ENCODE peak calls at places on chromosomes 16 and 17, in six cellular contexts. V is esophagus muscularis mucosa, A is stomach, T is tibial nerve, K is suprapubic skin, C is K562. O is an unnamed sample.

GRCh38 chr16:29148867-29149272 is 164.0 kb downstream of the LAT start:
- DNase-seq in V (no peak), A (peak), T (no peak), K (peak), C (no peak), O (peak)

GRCh38 chr17:69870751-69871199 is 204.2 kb upstream of the KCNJ16 start:
- DNase-seq in V (no peak), A (no peak), T (no peak), K (no peak), C (no peak), O (no peak)

GRCh38 chr17:1203111-1203966 is 23.6 kb upstream of the ABR start:
- DNase-seq in V (no peak), A (peak), T (peak), K (peak), C (peak), O (peak)

GRCh38 chr17:72515291-72516065 is 394.7 kb downstream of the SOX9 start:
- DNase-seq in V (no peak), A (peak), T (no peak), K (no peak), C (no peak), O (no peak)

GRCh38 chr16:4647661-4647965 is 23.0 kb downstream of the MGRN1 start:
- DNase-seq in V (no peak), A (no peak), T (no peak), K (no peak), C (no peak), O (no peak)

GRCh38 chr16:24776486-24777220 is 47.2 kb downstream of the TNRC6A start:
- DNase-seq in V (no peak), A (peak), T (no peak), K (no peak), C (no peak), O (peak)

GRCh38 chr16:5349661-5350060 is 252.1 kb upstream of the EEF2KMT start:
- DNase-seq in V (no peak), A (no peak), T (no peak), K (no peak), C (no peak), O (no peak)

GRCh38 chr16:21626659-21627277 is 25.6 kb downstream of the IGSF6 start:
- DNase-seq in V (no peak), A (no peak), T (no peak), K (peak), C (no peak), O (peak)

GRCh38 chr17:13862341-13862740 is 207.0 kb upstream of the COX10 start:
- DNase-seq in V (no peak), A (no peak), T (no peak), K (no peak), C (no peak), O (no peak)

GRCh38 chr17:7704601-7705268 is at the start of gene EFNB3:
- DNase-seq in V (no peak), A (no peak), T (no peak), K (no peak), C (peak), O (no peak)

GRCh38 chr17:41967141-41967920 is 736 bp downstream of the CNP start:
- DNase-seq in V (no peak), A (no peak), T (peak), K (peak), C (peak), O (peak)

GRCh38 chr16:72921620-72922019 is 126.3 kb downstream of the ZFHX3 start:
- DNase-seq in V (no peak), A (no peak), T (no peak), K (no peak), C (no peak), O (no peak)

GRCh38 chr16:1871974-1872635 is at the start of gene MEIOB:
- DNase-seq in V (no peak), A (no peak), T (no peak), K (peak), C (peak), O (peak)

GRCh38 chr16:27452569-27453475 is 50.8 kb downstream of the IL21R start:
- DNase-seq in V (no peak), A (no peak), T (no peak), K (no peak), C (no peak), O (no peak)

GRCh38 chr16:85888405-85889331 is 10.3 kb upstream of the IRF8 start:
- DNase-seq in V (no peak), A (no peak), T (no peak), K (no peak), C (no peak), O (no peak)
- TF ChIP-seq EP300 in V (no peak), A (no peak), T (peak), K (no peak), C (no peak), O (no peak)

GRCh38 chr16:87210949-87211348 is 106.2 kb downstream of the C16orf95 start:
- DNase-seq in V (no peak), A (no peak), T (no peak), K (no peak), C (no peak), O (no peak)
- TF ChIP-seq POLR2A in V (no peak), A (no peak), T (no peak), K (no peak), C (no peak), O (no peak)

DNA sequence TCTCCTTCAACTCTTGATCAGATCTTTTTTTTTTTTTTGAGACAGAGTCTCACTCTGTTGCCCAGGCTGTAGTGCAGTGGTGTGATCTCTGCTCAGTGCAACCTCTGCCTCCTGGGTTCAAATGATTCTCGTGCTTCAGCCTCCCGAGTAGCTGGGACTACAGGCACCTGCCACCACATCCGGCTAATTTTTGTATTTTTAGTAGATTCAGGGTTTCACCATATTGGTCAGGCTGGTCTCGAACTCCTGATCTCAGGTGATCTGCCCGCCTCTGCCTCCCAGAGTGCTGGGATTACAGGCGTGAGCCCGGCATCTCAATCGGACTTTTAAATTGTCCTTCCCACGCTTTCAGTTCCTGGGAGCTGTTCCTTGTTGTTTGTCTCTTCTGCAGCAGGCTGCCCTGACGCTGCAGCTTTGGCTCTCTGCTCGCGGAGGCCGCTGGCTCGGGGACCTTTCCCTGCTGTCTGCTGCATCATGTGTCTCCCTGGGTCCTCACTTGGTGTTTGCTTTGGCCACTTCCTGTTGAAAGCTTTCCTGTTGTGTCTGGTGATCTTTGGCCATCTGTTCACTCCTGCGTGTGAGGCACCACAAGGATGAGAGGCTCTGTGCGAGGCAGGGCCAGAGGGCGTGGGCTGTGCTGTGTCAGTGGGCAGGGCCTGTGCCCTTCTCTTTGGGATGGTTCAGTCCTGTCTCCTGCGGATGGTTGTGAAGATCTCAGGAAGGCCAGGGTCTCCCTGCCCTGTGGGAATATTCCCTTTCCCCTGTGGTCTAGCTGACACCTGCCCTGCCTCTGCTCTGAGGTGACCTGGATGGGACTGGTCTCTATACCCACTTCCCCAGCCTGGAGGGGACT is 18.4 kb upstream of the CAPN15 start:
- DNase-seq in V (no peak), A (no peak), T (peak), K (no peak), C (no peak), O (no peak)
- TF ChIP-seq EP300 in V (no peak), A (no peak), T (no peak), K (no peak), C (no peak), O (no peak)

DNA sequence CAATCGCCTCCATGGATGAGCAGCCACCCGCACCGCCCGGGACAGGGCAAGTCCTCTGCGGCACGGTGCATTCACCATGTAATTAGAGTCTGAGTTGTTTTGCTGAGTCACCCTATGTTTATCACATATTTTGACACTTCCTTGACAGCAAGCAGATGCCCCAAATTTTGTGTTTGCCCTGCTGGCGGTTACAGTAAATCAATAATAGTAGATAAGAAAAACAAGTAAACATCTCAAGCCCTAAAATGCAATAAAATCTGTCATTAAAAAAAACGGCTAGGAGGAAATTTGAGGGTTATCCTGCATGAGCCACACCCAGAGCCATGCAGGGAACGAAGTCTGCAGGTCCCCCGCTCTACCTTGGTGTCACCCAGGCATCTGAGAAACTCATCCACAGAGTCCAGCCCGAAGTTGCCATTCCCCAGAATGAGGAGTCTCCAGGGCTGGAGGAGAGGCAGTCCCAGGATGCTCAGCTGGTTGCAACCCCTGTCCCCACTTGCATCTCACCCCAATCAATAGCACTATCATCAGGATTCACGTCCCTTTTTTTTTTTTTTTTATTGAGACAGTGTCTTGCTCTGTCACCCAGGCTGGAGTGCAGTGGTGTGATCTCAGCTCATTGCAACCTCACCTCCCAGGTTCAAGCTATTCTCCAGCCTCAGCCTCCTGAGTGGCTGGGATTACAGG is 16.5 kb upstream of the ST6GALNAC1 start:
- DNase-seq in V (no peak), A (no peak), T (no peak), K (no peak), C (peak), O (peak)
- TF ChIP-seq POLR2A in V (no peak), A (no peak), T (no peak), K (no peak), C (no peak), O (no peak)